ENCODE peak calls at places on chromosomes 13 and 19, in four cellular contexts. One of them, this sample, is unnamed. For H3K4me1, the result is how much of the 10 kb centered on the place peaks cover.

GRCh38 chr19:39297931-39298634 is 1.9 kb downstream of the IFNL1 start:
- DNase-seq in lower lobe of right lung: peak
- DNase-seq in neuronal stem cell: no peak
- DNase-seq in prostate gland: no peak
- DNase-seq in this sample: no peak

GRCh38 chr13:20219585-20219984 is 12.5 kb downstream of the GJB6 start:
- DNase-seq in lower lobe of right lung: no peak
- DNase-seq in neuronal stem cell: no peak
- DNase-seq in prostate gland: no peak
- DNase-seq in this sample: no peak

GRCh38 chr13:60016229-60016628 is 147.5 kb downstream of the DIAPH3 start:
- DNase-seq in lower lobe of right lung: no peak
- DNase-seq in neuronal stem cell: no peak
- DNase-seq in prostate gland: no peak
- DNase-seq in this sample: no peak

GRCh38 chr19:10907925-10908324 is 20.5 kb downstream of the YIPF2 start:
- DNase-seq in lower lobe of right lung: no peak
- DNase-seq in neuronal stem cell: no peak
- DNase-seq in prostate gland: no peak
- DNase-seq in this sample: no peak

GRCh38 chr19:29662604-29663404 is 2.5 kb upstream of the PLEKHF1 start:
- DNase-seq in lower lobe of right lung: peak
- DNase-seq in neuronal stem cell: no peak
- DNase-seq in prostate gland: peak
- DNase-seq in this sample: no peak

GRCh38 chr13:105587786-105588185 is 947.7 kb downstream of the EFNB2 start:
- DNase-seq in lower lobe of right lung: no peak
- DNase-seq in neuronal stem cell: no peak
- DNase-seq in prostate gland: no peak
- DNase-seq in this sample: peak

GRCh38 chr13:102002271-102002670 is 399.6 kb downstream of the FGF14 start:
- DNase-seq in lower lobe of right lung: no peak
- DNase-seq in neuronal stem cell: no peak
- DNase-seq in prostate gland: no peak
- DNase-seq in this sample: no peak

GRCh38 chr13:43023244-43023931 is at the start of gene DNAJC15:
- DNase-seq in lower lobe of right lung: peak
- DNase-seq in neuronal stem cell: peak
- DNase-seq in prostate gland: peak
- DNase-seq in this sample: no peak

GRCh38 chr19:34224996-34225658 is 29.2 kb upstream of the GARRE1 start:
- DNase-seq in lower lobe of right lung: no peak
- DNase-seq in neuronal stem cell: no peak
- DNase-seq in prostate gland: no peak
- DNase-seq in this sample: no peak

GRCh38 chr13:43293986-43294880 is 270.8 kb downstream of the DNAJC15 start:
- DNase-seq in lower lobe of right lung: no peak
- DNase-seq in neuronal stem cell: no peak
- DNase-seq in prostate gland: no peak
- DNase-seq in this sample: no peak

GRCh38 chr19:18027151-18027550 is 19.2 kb downstream of the ARRDC2 start:
- DNase-seq in lower lobe of right lung: no peak
- DNase-seq in neuronal stem cell: no peak
- DNase-seq in prostate gland: no peak
- DNase-seq in this sample: no peak
- H3K4me1 ChIP-seq in lower lobe of right lung: under half
- H3K4me1 ChIP-seq in neuronal stem cell: under half
- H3K4me1 ChIP-seq in prostate gland: under half
- H3K4me1 ChIP-seq in this sample: under half

DNA sequence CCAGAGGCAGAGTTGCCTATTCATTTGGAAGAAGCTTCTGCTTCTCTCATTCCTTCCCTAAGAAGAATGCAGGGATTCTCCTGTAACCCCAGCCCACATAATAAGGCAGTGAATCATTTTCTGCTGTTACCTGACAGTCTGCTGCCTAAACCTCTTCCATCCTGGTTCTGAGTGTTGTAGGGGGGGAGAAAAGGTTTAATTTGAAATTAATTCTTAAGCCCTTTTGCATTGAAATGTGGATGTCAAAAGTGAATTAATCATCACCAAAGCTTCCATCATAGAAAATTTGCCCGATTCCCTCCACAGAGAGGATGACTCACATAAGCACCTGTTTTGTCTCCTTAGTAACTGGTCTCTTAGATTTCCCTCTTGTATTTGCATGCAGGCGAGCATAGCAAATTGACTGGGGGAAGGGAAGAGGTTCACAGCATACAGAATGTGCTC is 146.7 kb upstream of the FNDC3A start:
- DNase-seq in lower lobe of right lung: no peak
- DNase-seq in neuronal stem cell: no peak
- DNase-seq in prostate gland: no peak
- DNase-seq in this sample: no peak
- H3K27ac ChIP-seq in lower lobe of right lung: no peak
- H3K27ac ChIP-seq in neuronal stem cell: no peak
- H3K27ac ChIP-seq in prostate gland: no peak
- H3K27ac ChIP-seq in this sample: no peak

GRCh38 chr19:40801449-40802299 is 2.7 kb downstream of the EGLN2 start:
- DNase-seq in lower lobe of right lung: no peak
- DNase-seq in neuronal stem cell: no peak
- DNase-seq in prostate gland: no peak
- DNase-seq in this sample: no peak
- H3K4me1 ChIP-seq in lower lobe of right lung: half or more
- H3K4me1 ChIP-seq in neuronal stem cell: half or more
- H3K4me1 ChIP-seq in prostate gland: half or more
- H3K4me1 ChIP-seq in this sample: under half

GRCh38 chr13:93233997-93234416 is 7.4 kb downstream of the GPC6 start:
- DNase-seq in lower lobe of right lung: no peak
- DNase-seq in neuronal stem cell: no peak
- DNase-seq in prostate gland: no peak
- DNase-seq in this sample: no peak

GRCh38 chr13:93227280-93227905 is 786 bp downstream of the GPC6 start:
- DNase-seq in lower lobe of right lung: peak
- DNase-seq in neuronal stem cell: peak
- DNase-seq in prostate gland: peak
- DNase-seq in this sample: no peak

GRCh38 chr13:93231867-93232266 is 5.3 kb downstream of the GPC6 start:
- DNase-seq in lower lobe of right lung: no peak
- DNase-seq in neuronal stem cell: no peak
- DNase-seq in prostate gland: no peak
- DNase-seq in this sample: no peak

GRCh38 chr13:93227906-93228801 is 1.5 kb downstream of the GPC6 start:
- DNase-seq in lower lobe of right lung: peak
- DNase-seq in neuronal stem cell: peak
- DNase-seq in prostate gland: peak
- DNase-seq in this sample: no peak

DNA sequence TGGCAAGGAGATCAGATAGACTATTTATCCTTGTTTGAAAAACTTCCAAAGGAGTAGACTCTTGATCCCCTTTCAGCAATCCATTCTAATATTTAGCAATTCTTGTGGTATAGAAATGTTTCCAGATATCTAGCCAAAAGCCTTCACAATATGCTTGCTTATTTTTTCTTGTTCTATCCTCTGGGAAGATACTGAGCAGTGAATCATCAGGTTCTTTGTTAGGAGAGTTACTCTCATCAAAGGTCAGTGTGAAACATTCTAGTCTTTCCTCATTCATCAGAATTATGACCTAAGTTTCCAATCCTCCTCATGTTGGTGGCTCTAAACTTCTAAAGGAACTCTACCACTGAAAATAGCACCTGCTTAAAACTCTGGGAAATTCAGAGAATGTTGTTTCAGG is 3.9 kb downstream of the GPC6 start:
- DNase-seq in lower lobe of right lung: no peak
- DNase-seq in neuronal stem cell: no peak
- DNase-seq in prostate gland: no peak
- DNase-seq in this sample: no peak
- H3K27ac ChIP-seq in lower lobe of right lung: no peak
- H3K27ac ChIP-seq in neuronal stem cell: no peak
- H3K27ac ChIP-seq in prostate gland: no peak
- H3K27ac ChIP-seq in this sample: peak

DNA sequence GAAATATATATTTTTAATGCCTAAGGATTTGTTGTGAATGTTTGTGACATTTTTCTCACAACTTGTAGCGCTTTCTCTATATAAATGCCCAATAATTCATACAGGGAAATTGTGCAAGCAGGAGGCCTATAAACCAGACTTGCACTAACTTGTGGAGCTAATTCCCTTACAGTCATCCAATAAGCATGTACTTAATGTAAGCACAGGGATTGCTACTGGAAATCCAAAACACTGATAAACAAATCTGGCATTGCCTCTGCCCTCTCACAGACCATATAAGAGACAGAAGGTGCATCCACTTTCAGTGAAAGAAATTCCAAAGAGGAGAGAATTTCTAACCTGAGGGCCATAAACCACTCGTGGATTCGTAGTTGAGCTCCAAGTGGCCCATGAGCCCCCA is 518.8 kb downstream of the MYO16 start:
- DNase-seq in lower lobe of right lung: no peak
- DNase-seq in neuronal stem cell: no peak
- DNase-seq in prostate gland: no peak
- DNase-seq in this sample: no peak
- H3K4me1 ChIP-seq in lower lobe of right lung: under half
- H3K4me1 ChIP-seq in neuronal stem cell: under half
- H3K4me1 ChIP-seq in prostate gland: under half
- H3K4me1 ChIP-seq in this sample: under half

GRCh38 chr19:37074819-37075362 is 3.3 kb upstream of the ZNF420 start:
- DNase-seq in lower lobe of right lung: no peak
- DNase-seq in neuronal stem cell: no peak
- DNase-seq in prostate gland: no peak
- DNase-seq in this sample: no peak

GRCh38 chr19:37079238-37079637 is 1.0 kb downstream of the ZNF420 start:
- DNase-seq in lower lobe of right lung: no peak
- DNase-seq in neuronal stem cell: no peak
- DNase-seq in prostate gland: no peak
- DNase-seq in this sample: no peak

GRCh38 chr19:37078717-37079032 is 442 bp downstream of the ZNF420 start:
- DNase-seq in lower lobe of right lung: no peak
- DNase-seq in neuronal stem cell: no peak
- DNase-seq in prostate gland: no peak
- DNase-seq in this sample: no peak

GRCh38 chr19:37077615-37077928 is 661 bp upstream of the ZNF420 start:
- DNase-seq in lower lobe of right lung: no peak
- DNase-seq in neuronal stem cell: peak
- DNase-seq in prostate gland: no peak
- DNase-seq in this sample: no peak

GRCh38 chr19:37077929-37078716 is at the start of gene ZNF420:
- DNase-seq in lower lobe of right lung: peak
- DNase-seq in neuronal stem cell: peak
- DNase-seq in prostate gland: peak
- DNase-seq in this sample: peak
- H3K27ac ChIP-seq in lower lobe of right lung: peak
- H3K27ac ChIP-seq in neuronal stem cell: peak
- H3K27ac ChIP-seq in prostate gland: peak
- H3K27ac ChIP-seq in this sample: peak